ENCODE peak calls at places on chromosome 15, in five cellular contexts. P is body of pancreas, Z is upper lobe of right lung, X is pancreas, E is brain microvascular endothelial cell. M is an unnamed sample.

GRCh38 chr15:31178705-31179104 is 77.2 kb upstream of the TRPM1 start:
- DNase-seq in P (no peak), Z (no peak), X (no peak), E (no peak), M (no peak)

GRCh38 chr15:67097893-67098740 is 32.7 kb downstream of the SMAD3 start:
- DNase-seq in P (no peak), Z (no peak), X (no peak), E (peak; percentile 60), M (peak; percentile 95)

GRCh38 chr15:85708402-85708932 is 86.3 kb downstream of the KLHL25 start:
- DNase-seq in P (peak; percentile 46), Z (no peak), X (no peak), E (no peak), M (peak; percentile 70)

GRCh38 chr15:64751464-64751863 is 23.9 kb downstream of the RBPMS2 start:
- DNase-seq in P (no peak), Z (no peak), X (no peak), E (no peak), M (no peak)

GRCh38 chr15:67548862-67549651 is 6.6 kb downstream of the MAP2K5 start:
- DNase-seq in P (no peak), Z (no peak), X (no peak), E (peak; percentile 22), M (no peak)

GRCh38 chr15:65130941-65131340 is 2.7 kb downstream of the PDCD7 start:
- DNase-seq in P (no peak), Z (no peak), X (no peak), E (peak; percentile 1), M (no peak)

GRCh38 chr15:55060831-55061230 is 135.9 kb downstream of the RSL24D1 start:
- DNase-seq in P (no peak), Z (no peak), X (no peak), E (no peak), M (no peak)

GRCh38 chr15:84810073-84810840 is 6.9 kb upstream of the ALPK3 start:
- DNase-seq in P (no peak), Z (peak; percentile 40), X (no peak), E (no peak), M (no peak)

GRCh38 chr15:59367022-59367451 is 5.6 kb downstream of the MYO1E start:
- DNase-seq in P (peak; percentile 6), Z (no peak), X (no peak), E (no peak), M (peak; percentile 33)

GRCh38 chr15:71595846-71596553 is 214.4 kb upstream of the NR2E3 start:
- DNase-seq in P (no peak), Z (no peak), X (no peak), E (no peak), M (peak; percentile 49)

GRCh38 chr15:64693134-64693533 is 82.3 kb downstream of the RBPMS2 start:
- DNase-seq in P (peak; percentile 74), Z (no peak), X (no peak), E (peak; percentile 83), M (peak; percentile 94)

GRCh38 chr15:50636146-50636545 is 50.5 kb downstream of the TRPM7 start:
- DNase-seq in P (no peak), Z (no peak), X (no peak), E (no peak), M (no peak)

GRCh38 chr15:49863431-49864205 is 242.8 kb downstream of the DTWD1 start:
- DNase-seq in P (no peak), Z (no peak), X (no peak), E (no peak), M (peak; percentile 91)

GRCh38 chr15:31269961-31270575 is 56.6 kb upstream of the KLF13 start:
- DNase-seq in P (no peak), Z (no peak), X (no peak), E (no peak), M (no peak)

GRCh38 chr15:63094495-63094931 is 27.1 kb upstream of the LACTB start:
- DNase-seq in P (no peak), Z (no peak), X (no peak), E (peak; percentile 59), M (peak; percentile 80)

GRCh38 chr15:27872355-27872754 is 226.8 kb downstream of the OCA2 start:
- DNase-seq in P (no peak), Z (no peak), X (no peak), E (no peak), M (no peak)

GRCh38 chr15:92463826-92464225 is 70.1 kb downstream of the ST8SIA2 start:
- DNase-seq in P (no peak), Z (no peak), X (no peak), E (no peak), M (no peak)

GRCh38 chr15:25787381-25787780 is 75.7 kb downstream of the ATP10A start:
- DNase-seq in P (no peak), Z (no peak), X (no peak), E (no peak), M (no peak)

GRCh38 chr15:65077981-65078352 is 1.4 kb downstream of the KBTBD13 start:
- DNase-seq in P (peak; percentile 65), Z (peak; percentile 86), X (peak; percentile 50), E (peak; percentile 12), M (peak; percentile 60)

GRCh38 chr15:76752549-76752948 is 152.6 kb downstream of the SCAPER start:
- DNase-seq in P (no peak), Z (no peak), X (no peak), E (no peak), M (no peak)

GRCh38 chr15:70450142-70450443 is 313.3 kb downstream of the UACA start:
- DNase-seq in P (no peak), Z (no peak), X (no peak), E (no peak), M (no peak)

GRCh38 chr15:71125831-71126453 is 10.7 kb downstream of the THSD4 start:
- DNase-seq in P (no peak), Z (no peak), X (no peak), E (peak; percentile 34), M (peak; percentile 42)

GRCh38 chr15:69415381-69415780 is 1.2 kb downstream of the KIF23 start:
- DNase-seq in P (no peak), Z (no peak), X (no peak), E (no peak), M (peak; percentile 34)

GRCh38 chr15:48536681-48537091 is 108.8 kb downstream of the FBN1 start:
- DNase-seq in P (no peak), Z (no peak), X (no peak), E (no peak), M (peak; percentile 84)

GRCh38 chr15:70974004-70974832 is 81.6 kb downstream of the LRRC49 start:
- DNase-seq in P (no peak), Z (no peak), X (no peak), E (peak; percentile 16), M (peak; percentile 86)

GRCh38 chr15:70490838-70491155 is 272.6 kb downstream of the UACA start:
- DNase-seq in P (no peak), Z (no peak), X (no peak), E (no peak), M (no peak)

GRCh38 chr15:98547741-98548166 is 100.6 kb upstream of the IGF1R start:
- DNase-seq in P (no peak), Z (no peak), X (no peak), E (peak; percentile 6), M (peak; percentile 22)

GRCh38 chr15:98548172-98548971 is 100.0 kb upstream of the IGF1R start:
- DNase-seq in P (peak; percentile 68), Z (peak; percentile 84), X (peak; percentile 70), E (peak; percentile 50), M (peak; percentile 61)

GRCh38 chr15:98549741-98550140 is 98.6 kb upstream of the IGF1R start:
- DNase-seq in P (no peak), Z (no peak), X (peak; percentile 29), E (no peak), M (no peak)

GRCh38 chr15:98547255-98547654 is 101.1 kb upstream of the IGF1R start:
- DNase-seq in P (no peak), Z (no peak), X (no peak), E (no peak), M (no peak)

GRCh38 chr15:98549003-98549402 is 99.3 kb upstream of the IGF1R start:
- DNase-seq in P (no peak), Z (no peak), X (no peak), E (no peak), M (no peak)
- H3K4me3 ChIP-seq in P (no peak overlapping the region), Z (peak overlapping the region; percentile 52), X (no peak overlapping the region), E (peak overlapping the region; percentile 58), M (peak overlapping the region; percentile 67)

DNA sequence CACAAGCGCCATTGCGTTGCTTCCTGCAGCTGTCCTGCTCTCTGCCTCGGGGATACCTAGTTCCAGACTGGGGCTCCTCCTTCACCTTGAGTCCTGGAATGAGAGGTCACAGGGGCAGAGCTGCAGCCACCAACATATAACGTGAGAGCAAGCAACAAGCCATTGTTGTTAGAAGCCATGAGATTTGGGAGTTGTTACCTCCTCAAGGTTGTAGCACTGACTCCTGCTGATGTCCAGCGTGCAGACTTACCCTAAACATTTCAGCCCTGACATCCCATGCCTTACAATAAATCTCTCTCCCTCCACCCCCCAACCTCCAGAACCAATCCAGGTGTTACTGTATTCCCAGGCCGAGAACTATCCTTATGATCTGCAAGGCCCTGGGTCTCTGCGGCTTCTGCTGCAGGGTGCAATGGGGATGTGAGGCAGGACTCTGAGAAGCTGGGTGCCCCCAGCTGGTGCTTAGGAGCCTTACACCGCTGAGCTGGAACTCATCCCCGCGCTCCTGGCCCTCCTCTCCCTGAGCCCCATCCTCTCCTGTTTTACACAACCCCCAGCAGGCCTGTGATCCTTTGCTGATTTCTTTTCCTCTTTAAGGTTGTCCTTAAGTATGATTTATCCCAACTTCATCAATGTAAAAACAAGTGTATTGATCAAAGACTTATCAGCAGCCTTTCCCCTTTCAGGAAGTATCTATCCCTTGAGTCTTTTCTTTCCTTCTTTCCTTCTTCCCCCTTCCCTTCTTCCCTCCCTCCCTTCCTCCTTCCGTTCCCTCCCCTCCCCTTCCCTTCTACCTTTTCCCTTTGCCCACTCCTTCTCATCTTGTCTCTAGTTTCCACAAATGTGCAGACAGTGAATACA is 84.2 kb upstream of the ABHD2 start:
- DNase-seq in P (no peak), Z (no peak), X (no peak), E (peak; percentile 58), M (peak; percentile 43)
- TF ChIP-seq CTCF in P (no peak), Z (peak; percentile 18), X (no peak), E (peak; percentile 80), M (peak; percentile 51)

GRCh38 chr15:78064544-78064943 is 13.0 kb downstream of the TBC1D2B start:
- DNase-seq in P (no peak), Z (no peak), X (no peak), E (no peak), M (peak; percentile 92)

GRCh38 chr15:78067328-78068241 is 9.9 kb downstream of the TBC1D2B start:
- DNase-seq in P (no peak), Z (no peak), X (no peak), E (no peak), M (peak; percentile 78)

GRCh38 chr15:78063966-78064365 is 13.5 kb downstream of the TBC1D2B start:
- DNase-seq in P (no peak), Z (no peak), X (no peak), E (no peak), M (peak; percentile 56)

GRCh38 chr15:78065284-78065872 is 12.1 kb downstream of the TBC1D2B start:
- DNase-seq in P (peak; percentile 85), Z (peak; percentile 78), X (no peak), E (peak; percentile 99), M (peak; percentile 97)

GRCh38 chr15:78065973-78066946 is 11.3 kb downstream of the TBC1D2B start:
- DNase-seq in P (no peak), Z (no peak), X (no peak), E (no peak), M (peak; percentile 76)
- H3K4me3 ChIP-seq in P (no peak overlapping the region), Z (no peak overlapping the region), X (no peak overlapping the region), E (no peak overlapping the region), M (no peak overlapping the region)

DNA sequence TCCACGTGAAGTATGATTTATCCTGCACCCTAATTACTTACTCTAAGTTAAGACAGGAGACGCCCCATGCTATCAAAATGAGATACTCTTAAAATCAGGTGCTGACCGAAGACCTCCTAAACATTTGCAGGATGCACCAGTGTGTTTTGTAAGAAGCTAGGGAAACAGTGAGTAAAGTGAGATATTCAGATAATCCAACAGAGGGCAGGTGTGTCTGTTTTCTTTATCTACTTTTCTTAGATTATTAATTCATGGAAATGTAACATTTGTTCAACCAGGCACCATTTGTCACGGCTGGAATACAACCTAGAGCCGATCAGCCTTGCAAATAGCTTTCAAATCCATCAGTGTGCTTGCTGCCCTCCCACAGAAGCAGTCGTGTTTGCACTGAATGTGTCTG is 202.0 kb upstream of the CHRM5 start:
- DNase-seq in P (no peak), Z (no peak), X (no peak), E (no peak), M (peak; percentile 28)
- TF ChIP-seq CTCF in P (no peak), Z (no peak), X (no peak), E (peak; percentile 16), M (no peak)

M was measured in fibroblast of the aortic adventitia.